ENCODE peak calls at places on chromosomes 6 and 20, in four cellular contexts. V is pulmonary artery endothelial cell, O is GM12892, B is glomerular endothelial cell. H is an unnamed sample.

GRCh38 chr20:22617160-22617559 is 32.8 kb upstream of the FOXA2 start:
- DNase-seq in B (no peak), O (no peak), V (no peak), H (no peak)

GRCh38 chr6:159075506-159076100 is 30.8 kb upstream of the TAGAP start:
- DNase-seq in O (no peak), B (no peak), V (no peak), H (no peak)

GRCh38 chr20:22371843-22372242 is 212.5 kb downstream of the FOXA2 start:
- DNase-seq in O (no peak), B (no peak), V (no peak), H (no peak)

GRCh38 chr6:100283288-100283687 is 181.4 kb downstream of the SIM1 start:
- DNase-seq in V (no peak), B (no peak), O (no peak), H (no peak)

GRCh38 chr20:44016525-44016924 is 101.9 kb downstream of the TOX2 start:
- DNase-seq in O (no peak), B (no peak), V (no peak), H (no peak)

GRCh38 chr20:63782051-63782471 is 42.5 kb downstream of the SLC2A4RG start:
- DNase-seq in V (no peak), B (no peak), O (no peak), H (no peak)

GRCh38 chr20:23690581-23690980 is 1.7 kb upstream of the CST4 start:
- DNase-seq in O (no peak), B (no peak), V (no peak), H (no peak)

GRCh38 chr20:22338140-22338708 is 246.1 kb downstream of the FOXA2 start:
- DNase-seq in V (no peak), O (no peak), B (no peak), H (no peak)

GRCh38 chr6:3876131-3876530 is 27.0 kb downstream of the FAM50B start:
- DNase-seq in B (no peak), V (no peak), O (no peak), H (no peak)

GRCh38 chr6:39199976-39200375 is 29.3 kb downstream of the KCNK5 start:
- DNase-seq in O (no peak), B (no peak), V (no peak), H (no peak)

GRCh38 chr6:118581489-118581959 is 33.4 kb downstream of the PLN start:
- DNase-seq in O (no peak), V (no peak), B (no peak), H (no peak)

GRCh38 chr20:57335392-57335791 is 5.8 kb downstream of the SPO11 start:
- DNase-seq in B (no peak), O (no peak), V (no peak), H (no peak)

GRCh38 chr20:17936791-17937687 is 31.6 kb downstream of the SNX5 start:
- DNase-seq in O (no peak), V (peak), B (no peak), H (peak)

GRCh38 chr6:159943965-159944598 is 24.8 kb upstream of the IGF2R start:
- DNase-seq in V (no peak), B (no peak), O (no peak), H (no peak)

GRCh38 chr6:55276745-55277627 is 50.3 kb upstream of the GFRAL start:
- DNase-seq in O (no peak), B (peak), V (peak), H (peak)

GRCh38 chr6:84227044-84227433 is 404 bp downstream of the CEP162 start:
- DNase-seq in O (no peak), B (no peak), V (no peak), H (peak)

GRCh38 chr6:89369009-89369408 is 16.5 kb upstream of the UBE2J1 start:
- DNase-seq in O (no peak), B (no peak), V (no peak), H (peak)

GRCh38 chr6:82744286-82745015 is 321.2 kb downstream of the UBE3D start:
- DNase-seq in O (no peak), B (no peak), V (no peak), H (no peak)

GRCh38 chr20:56343861-56344381 is 14.9 kb upstream of the FAM210B start:
- DNase-seq in O (peak), V (no peak), B (no peak), H (no peak)

GRCh38 chr20:56518126-56518525 is 6.4 kb upstream of the FAM209A start:
- DNase-seq in O (no peak), B (no peak), V (no peak), H (no peak)

GRCh38 chr6:9404351-9405146 is 969.2 kb upstream of the SLC35B3 start:
- DNase-seq in O (no peak), V (no peak), B (no peak), H (no peak)

GRCh38 chr20:9359561-9360308 is 154.7 kb upstream of the LAMP5 start:
- DNase-seq in V (peak), B (peak), O (no peak), H (peak)

GRCh38 chr6:31086788-31087440 is 25.5 kb downstream of the C6orf15 start:
- DNase-seq in V (peak), O (no peak), B (no peak), H (peak)

GRCh38 chr6:15399651-15400470 is 154.0 kb downstream of the JARID2 start:
- DNase-seq in V (peak), B (no peak), O (no peak), H (peak)

GRCh38 chr6:33691456-33692077 is 19.9 kb downstream of the UQCC2 start:
- DNase-seq in B (no peak), V (no peak), O (no peak), H (no peak)

GRCh38 chr6:92688328-92688727 is 731.0 kb downstream of the EPHA7 start:
- DNase-seq in V (no peak), O (no peak), B (no peak), H (peak)

GRCh38 chr6:109794201-109794926 is 103.3 kb downstream of the FIG4 start:
- DNase-seq in O (no peak), V (no peak), B (no peak), H (peak)

GRCh38 chr20:39248851-39249485 is 286.8 kb downstream of the DHX35 start:
- DNase-seq in O (no peak), V (no peak), B (no peak), H (no peak)

GRCh38 chr20:41218466-41218865 is 81.1 kb downstream of the PLCG1 start:
- DNase-seq in B (no peak), V (no peak), O (no peak), H (no peak)

GRCh38 chr6:45472383-45472782 is 94.6 kb upstream of the SUPT3H start:
- DNase-seq in B (no peak), O (no peak), V (no peak), H (no peak)

GRCh38 chr20:41150664-41151063 is 13.3 kb downstream of the PLCG1 start:
- DNase-seq in V (peak), O (no peak), B (peak), H (peak)

GRCh38 chr6:153618371-153619328 is 420.4 kb upstream of the OPRM1 start:
- DNase-seq in V (no peak), B (no peak), O (no peak), H (no peak)

GRCh38 chr6:119055069-119055468 is 23.4 kb downstream of the FAM184A start:
- DNase-seq in V (no peak), B (no peak), O (no peak), H (no peak)

GRCh38 chr6:31332637-31333602 is 24.1 kb downstream of the HLA-B start:
- DNase-seq in B (no peak), V (no peak), O (no peak), H (no peak)

GRCh38 chr6:31831350-31832215 is 4.0 kb downstream of the HSPA1B start:
- DNase-seq in V (no peak), B (no peak), O (no peak), H (no peak)